ENCODE peak calls at places on chromosome 13, in seven cellular contexts. One of them, this sample, is unnamed.

GRCh38 chr13:99357920-99358319 is 50.7 kb upstream of the GPR183 start:
- DNase-seq in neural progenitor cell: no peak
- DNase-seq in ascending aorta: no peak
- DNase-seq in tibial nerve: no peak
- DNase-seq in AG04450: no peak
- DNase-seq in psoas muscle: no peak
- DNase-seq in cardiac muscle cell: no peak
- DNase-seq in this sample: no peak

GRCh38 chr13:93318538-93318937 is 91.9 kb downstream of the GPC6 start:
- DNase-seq in neural progenitor cell: no peak
- DNase-seq in ascending aorta: no peak
- DNase-seq in tibial nerve: no peak
- DNase-seq in AG04450: no peak
- DNase-seq in psoas muscle: no peak
- DNase-seq in cardiac muscle cell: peak; percentile 9
- DNase-seq in this sample: no peak

GRCh38 chr13:20191311-20191901 is 1.3 kb downstream of the GJB2 start:
- DNase-seq in neural progenitor cell: no peak
- DNase-seq in ascending aorta: no peak
- DNase-seq in tibial nerve: no peak
- DNase-seq in AG04450: no peak
- DNase-seq in psoas muscle: peak; percentile 34
- DNase-seq in cardiac muscle cell: no peak
- DNase-seq in this sample: no peak

GRCh38 chr13:28250542-28250941 is 112.2 kb downstream of the PAN3 start:
- DNase-seq in neural progenitor cell: no peak
- DNase-seq in ascending aorta: no peak
- DNase-seq in tibial nerve: no peak
- DNase-seq in AG04450: no peak
- DNase-seq in psoas muscle: no peak
- DNase-seq in cardiac muscle cell: no peak
- DNase-seq in this sample: no peak

GRCh38 chr13:28297341-28297740 is 159.0 kb downstream of the PAN3 start:
- DNase-seq in neural progenitor cell: peak; percentile 67
- DNase-seq in ascending aorta: no peak
- DNase-seq in tibial nerve: no peak
- DNase-seq in AG04450: no peak
- DNase-seq in psoas muscle: no peak
- DNase-seq in cardiac muscle cell: no peak
- DNase-seq in this sample: no peak

GRCh38 chr13:69565334-69565733 is 542.3 kb upstream of the ATXN8OS start:
- DNase-seq in neural progenitor cell: peak; percentile 56
- DNase-seq in ascending aorta: no peak
- DNase-seq in tibial nerve: no peak
- DNase-seq in AG04450: no peak
- DNase-seq in psoas muscle: no peak
- DNase-seq in cardiac muscle cell: no peak
- DNase-seq in this sample: no peak

GRCh38 chr13:26628706-26629105 is 71.2 kb downstream of the WASF3 start:
- DNase-seq in neural progenitor cell: peak; percentile 41
- DNase-seq in ascending aorta: no peak
- DNase-seq in tibial nerve: no peak
- DNase-seq in AG04450: no peak
- DNase-seq in psoas muscle: no peak
- DNase-seq in cardiac muscle cell: peak; percentile 23
- DNase-seq in this sample: no peak

GRCh38 chr13:85261757-85262346 is 537.4 kb downstream of the SLITRK6 start:
- DNase-seq in neural progenitor cell: no peak
- DNase-seq in ascending aorta: no peak
- DNase-seq in tibial nerve: no peak
- DNase-seq in AG04450: no peak
- DNase-seq in psoas muscle: no peak
- DNase-seq in cardiac muscle cell: peak; percentile 28
- DNase-seq in this sample: no peak

GRCh38 chr13:22061371-22061805 is 390.5 kb downstream of the FGF9 start:
- DNase-seq in neural progenitor cell: no peak
- DNase-seq in ascending aorta: no peak
- DNase-seq in tibial nerve: no peak
- DNase-seq in AG04450: no peak
- DNase-seq in psoas muscle: no peak
- DNase-seq in cardiac muscle cell: no peak
- DNase-seq in this sample: peak; percentile 57

GRCh38 chr13:99396446-99396845 is 89.2 kb upstream of the GPR183 start:
- DNase-seq in neural progenitor cell: no peak
- DNase-seq in ascending aorta: no peak
- DNase-seq in tibial nerve: no peak
- DNase-seq in AG04450: no peak
- DNase-seq in psoas muscle: no peak
- DNase-seq in cardiac muscle cell: no peak
- DNase-seq in this sample: peak; percentile 7

GRCh38 chr13:60645552-60646138 is 248.6 kb downstream of the TDRD3 start:
- DNase-seq in neural progenitor cell: no peak
- DNase-seq in ascending aorta: no peak
- DNase-seq in tibial nerve: no peak
- DNase-seq in AG04450: no peak
- DNase-seq in psoas muscle: no peak
- DNase-seq in cardiac muscle cell: no peak
- DNase-seq in this sample: no peak

GRCh38 chr13:27170521-27171243 is 929 bp downstream of the USP12 start:
- DNase-seq in neural progenitor cell: peak; percentile 84
- DNase-seq in ascending aorta: no peak
- DNase-seq in tibial nerve: peak; percentile 21
- DNase-seq in AG04450: no peak
- DNase-seq in psoas muscle: peak; percentile 50
- DNase-seq in cardiac muscle cell: peak; percentile 79
- DNase-seq in this sample: peak; percentile 18

GRCh38 chr13:106602178-106602577 is 34.2 kb upstream of the ARGLU1 start:
- DNase-seq in neural progenitor cell: no peak
- DNase-seq in ascending aorta: no peak
- DNase-seq in tibial nerve: no peak
- DNase-seq in AG04450: no peak
- DNase-seq in psoas muscle: no peak
- DNase-seq in cardiac muscle cell: no peak
- DNase-seq in this sample: no peak

GRCh38 chr13:29594710-29595379 is 643 bp downstream of the SLC7A1 start:
- DNase-seq in neural progenitor cell: peak; percentile 57
- DNase-seq in ascending aorta: peak; percentile 33
- DNase-seq in tibial nerve: peak; percentile 54
- DNase-seq in AG04450: peak; percentile 2
- DNase-seq in psoas muscle: peak; percentile 80
- DNase-seq in cardiac muscle cell: peak; percentile 68
- DNase-seq in this sample: peak; percentile 20

GRCh38 chr13:71811344-71811743 is 55.7 kb downstream of the DACH1 start:
- DNase-seq in neural progenitor cell: no peak
- DNase-seq in ascending aorta: no peak
- DNase-seq in tibial nerve: no peak
- DNase-seq in AG04450: no peak
- DNase-seq in psoas muscle: no peak
- DNase-seq in cardiac muscle cell: no peak
- DNase-seq in this sample: no peak

GRCh38 chr13:26017196-26017921 is 34.5 kb downstream of the SHISA2 start:
- DNase-seq in neural progenitor cell: no peak
- DNase-seq in ascending aorta: no peak
- DNase-seq in tibial nerve: no peak
- DNase-seq in AG04450: no peak
- DNase-seq in psoas muscle: no peak
- DNase-seq in cardiac muscle cell: no peak
- DNase-seq in this sample: no peak

DNA sequence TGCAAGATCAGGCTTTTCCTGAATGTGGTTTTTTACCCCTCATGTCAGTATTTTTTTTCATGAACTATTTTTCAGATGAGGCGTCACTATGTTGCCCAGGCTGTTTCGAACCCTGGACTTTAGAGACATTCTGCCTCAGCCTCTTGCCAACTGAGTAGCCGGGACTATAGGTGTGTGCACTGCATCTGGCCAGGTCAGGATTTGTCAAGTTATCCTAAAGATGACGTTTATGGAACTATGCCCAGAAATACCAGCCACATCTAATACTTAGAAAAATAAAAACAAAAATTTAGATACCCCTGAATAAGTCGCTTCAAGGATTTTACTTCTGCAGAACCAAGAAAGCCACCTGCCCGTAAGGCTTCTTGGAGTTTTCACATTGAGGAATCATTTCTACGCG is 94.1 kb upstream of the PABPC3 start:
- DNase-seq in neural progenitor cell: no peak
- DNase-seq in ascending aorta: no peak
- DNase-seq in tibial nerve: no peak
- DNase-seq in AG04450: no peak
- DNase-seq in psoas muscle: no peak
- DNase-seq in cardiac muscle cell: no peak
- DNase-seq in this sample: no peak
- TF ChIP-seq CTCF in neural progenitor cell: no peak
- TF ChIP-seq CTCF in ascending aorta: no peak
- TF ChIP-seq CTCF in tibial nerve: no peak
- TF ChIP-seq CTCF in AG04450: no peak
- TF ChIP-seq CTCF in psoas muscle: no peak
- TF ChIP-seq CTCF in cardiac muscle cell: no peak
- TF ChIP-seq CTCF in this sample: no peak

GRCh38 chr13:46660408-46660807 is 107.4 kb downstream of the LRCH1 start:
- DNase-seq in neural progenitor cell: no peak
- DNase-seq in ascending aorta: no peak
- DNase-seq in tibial nerve: no peak
- DNase-seq in AG04450: no peak
- DNase-seq in psoas muscle: no peak
- DNase-seq in cardiac muscle cell: no peak
- DNase-seq in this sample: no peak

GRCh38 chr13:46660859-46661258 is 107.9 kb downstream of the LRCH1 start:
- DNase-seq in neural progenitor cell: no peak
- DNase-seq in ascending aorta: no peak
- DNase-seq in tibial nerve: no peak
- DNase-seq in AG04450: no peak
- DNase-seq in psoas muscle: no peak
- DNase-seq in cardiac muscle cell: no peak
- DNase-seq in this sample: no peak

GRCh38 chr13:46656786-46657185 is 103.8 kb downstream of the LRCH1 start:
- DNase-seq in neural progenitor cell: no peak
- DNase-seq in ascending aorta: no peak
- DNase-seq in tibial nerve: no peak
- DNase-seq in AG04450: no peak
- DNase-seq in psoas muscle: no peak
- DNase-seq in cardiac muscle cell: no peak
- DNase-seq in this sample: no peak

GRCh38 chr13:46662690-46663089 is 109.7 kb downstream of the LRCH1 start:
- DNase-seq in neural progenitor cell: no peak
- DNase-seq in ascending aorta: no peak
- DNase-seq in tibial nerve: no peak
- DNase-seq in AG04450: no peak
- DNase-seq in psoas muscle: no peak
- DNase-seq in cardiac muscle cell: no peak
- DNase-seq in this sample: no peak

GRCh38 chr13:46659413-46660065 is 106.6 kb downstream of the LRCH1 start:
- DNase-seq in neural progenitor cell: no peak
- DNase-seq in ascending aorta: no peak
- DNase-seq in tibial nerve: no peak
- DNase-seq in AG04450: no peak
- DNase-seq in psoas muscle: no peak
- DNase-seq in cardiac muscle cell: no peak
- DNase-seq in this sample: no peak
- H3K27ac ChIP-seq in neural progenitor cell: no peak overlapping the region
- H3K27ac ChIP-seq in ascending aorta: no peak overlapping the region
- H3K27ac ChIP-seq in tibial nerve: no peak overlapping the region
- H3K27ac ChIP-seq in AG04450: no peak overlapping the region
- H3K27ac ChIP-seq in psoas muscle: no peak overlapping the region
- H3K27ac ChIP-seq in cardiac muscle cell: no peak overlapping the region
- H3K27ac ChIP-seq in this sample: no peak overlapping the region

GRCh38 chr13:38863536-38863935 is 127.1 kb downstream of the STOML3 start:
- DNase-seq in neural progenitor cell: no peak
- DNase-seq in ascending aorta: no peak
- DNase-seq in tibial nerve: no peak
- DNase-seq in AG04450: no peak
- DNase-seq in psoas muscle: no peak
- DNase-seq in cardiac muscle cell: no peak
- DNase-seq in this sample: no peak
- TF ChIP-seq CTCF in neural progenitor cell: no peak
- TF ChIP-seq CTCF in ascending aorta: no peak
- TF ChIP-seq CTCF in tibial nerve: no peak
- TF ChIP-seq CTCF in AG04450: no peak
- TF ChIP-seq CTCF in psoas muscle: no peak
- TF ChIP-seq CTCF in cardiac muscle cell: no peak
- TF ChIP-seq CTCF in this sample: no peak

GRCh38 chr13:83819156-83819555 is 63.1 kb downstream of the SLITRK1 start:
- DNase-seq in neural progenitor cell: no peak
- DNase-seq in ascending aorta: no peak
- DNase-seq in tibial nerve: no peak
- DNase-seq in AG04450: no peak
- DNase-seq in psoas muscle: no peak
- DNase-seq in cardiac muscle cell: no peak
- DNase-seq in this sample: no peak

GRCh38 chr13:83816081-83816480 is 66.2 kb downstream of the SLITRK1 start:
- DNase-seq in neural progenitor cell: no peak
- DNase-seq in ascending aorta: no peak
- DNase-seq in tibial nerve: no peak
- DNase-seq in AG04450: no peak
- DNase-seq in psoas muscle: no peak
- DNase-seq in cardiac muscle cell: no peak
- DNase-seq in this sample: no peak

GRCh38 chr13:83824120-83824519 is 58.2 kb downstream of the SLITRK1 start:
- DNase-seq in neural progenitor cell: no peak
- DNase-seq in ascending aorta: no peak
- DNase-seq in tibial nerve: no peak
- DNase-seq in AG04450: no peak
- DNase-seq in psoas muscle: no peak
- DNase-seq in cardiac muscle cell: no peak
- DNase-seq in this sample: no peak

GRCh38 chr13:83815598-83815997 is 66.7 kb downstream of the SLITRK1 start:
- DNase-seq in neural progenitor cell: peak; percentile 14
- DNase-seq in ascending aorta: no peak
- DNase-seq in tibial nerve: no peak
- DNase-seq in AG04450: no peak
- DNase-seq in psoas muscle: no peak
- DNase-seq in cardiac muscle cell: no peak
- DNase-seq in this sample: no peak

DNA sequence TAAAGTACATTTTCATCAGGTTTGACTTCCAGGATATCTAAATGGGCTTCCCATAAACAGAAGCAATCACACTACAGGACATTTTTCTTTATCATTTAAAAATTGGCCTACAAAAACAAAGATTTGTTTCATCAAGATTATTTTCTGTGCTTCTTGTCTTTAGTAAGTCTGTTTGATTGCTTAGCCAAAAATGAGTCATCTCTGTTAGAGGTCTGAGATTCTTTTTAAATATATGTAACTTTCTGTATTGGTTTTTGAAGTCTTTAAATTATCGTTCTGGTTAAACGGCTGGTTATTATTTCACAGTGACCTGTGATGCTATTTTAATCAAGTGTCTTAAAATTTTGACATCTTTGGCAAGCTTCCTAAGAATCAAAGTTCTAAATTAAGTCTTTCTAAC is 62.7 kb downstream of the SLITRK1 start:
- DNase-seq in neural progenitor cell: no peak
- DNase-seq in ascending aorta: no peak
- DNase-seq in tibial nerve: no peak
- DNase-seq in AG04450: no peak
- DNase-seq in psoas muscle: no peak
- DNase-seq in cardiac muscle cell: no peak
- DNase-seq in this sample: no peak
- H3K27ac ChIP-seq in neural progenitor cell: no peak overlapping the region
- H3K27ac ChIP-seq in ascending aorta: no peak overlapping the region
- H3K27ac ChIP-seq in tibial nerve: no peak overlapping the region
- H3K27ac ChIP-seq in AG04450: no peak overlapping the region
- H3K27ac ChIP-seq in psoas muscle: no peak overlapping the region
- H3K27ac ChIP-seq in cardiac muscle cell: no peak overlapping the region
- H3K27ac ChIP-seq in this sample: no peak overlapping the region

GRCh38 chr13:114065141-114065925 is 67.1 kb downstream of the RASA3 start:
- DNase-seq in neural progenitor cell: peak; percentile 63
- DNase-seq in ascending aorta: peak; percentile 79
- DNase-seq in tibial nerve: peak; percentile 86
- DNase-seq in AG04450: peak; percentile 92
- DNase-seq in psoas muscle: peak; percentile 89
- DNase-seq in cardiac muscle cell: peak; percentile 48
- DNase-seq in this sample: peak; percentile 50
- TF ChIP-seq CTCF in neural progenitor cell: no peak
- TF ChIP-seq CTCF in ascending aorta: no peak
- TF ChIP-seq CTCF in tibial nerve: no peak
- TF ChIP-seq CTCF in AG04450: peak; percentile 4
- TF ChIP-seq CTCF in psoas muscle: no peak
- TF ChIP-seq CTCF in cardiac muscle cell: no peak
- TF ChIP-seq CTCF in this sample: no peak

This sample was measured in CD4-positive, alpha-beta T cell.